ENCODE peak calls at places on chromosomes 1 and 21, in eight cellular contexts. R is spleen, O is brain microvascular endothelial cell, C is heart right ventricle, F is astrocyte of the spinal cord, W is tibial artery, P is cardiac muscle cell, Z is GM12865. A is an unnamed sample.

GRCh38 chr1:245599413-245600174 is 444.8 kb downstream of the KIF26B start:
- DNase-seq in R (no peak), O (peak; percentile 31), C (peak; percentile 22), F (peak; percentile 88), W (no peak), P (no peak), Z (peak; percentile 24), A (peak; percentile 97)

GRCh38 chr1:1433804-1434130 is 1.7 kb upstream of the VWA1 start:
- DNase-seq in R (no peak), O (no peak), C (no peak), F (peak; percentile 73), W (peak; percentile 64), P (no peak), Z (no peak), A (peak; percentile 55)

GRCh38 chr1:93301131-93301530 is 44.6 kb upstream of the DR1 start:
- DNase-seq in R (no peak), O (no peak), C (no peak), F (no peak), W (no peak), P (no peak), Z (no peak), A (no peak)

GRCh38 chr21:17514124-17514481 is 1.3 kb downstream of the CXADR start:
- DNase-seq in R (no peak), O (peak; percentile 14), C (no peak), F (peak; percentile 22), W (no peak), P (peak; percentile 10), Z (no peak), A (peak; percentile 41)

GRCh38 chr1:4057603-4058002 is 157.5 kb upstream of the C1orf174 start:
- DNase-seq in R (no peak), O (no peak), C (no peak), F (no peak), W (no peak), P (no peak), Z (no peak), A (no peak)

GRCh38 chr1:5938068-5938740 is 54.0 kb downstream of the NPHP4 start:
- DNase-seq in R (no peak), O (peak; percentile 83), C (no peak), F (peak; percentile 71), W (peak; percentile 58), P (no peak), Z (no peak), A (peak; percentile 42)

GRCh38 chr1:66401244-66401643 is 132.7 kb upstream of the SGIP1 start:
- DNase-seq in R (no peak), O (no peak), C (no peak), F (no peak), W (no peak), P (no peak), Z (peak; percentile 67), A (no peak)

GRCh38 chr1:42128499-42128898 is 24.7 kb upstream of the GUCA2B start:
- DNase-seq in R (no peak), O (no peak), C (no peak), F (no peak), W (no peak), P (no peak), Z (no peak), A (no peak)

GRCh38 chr1:111923766-111924165 is 65.7 kb downstream of the KCND3 start:
- DNase-seq in R (no peak), O (no peak), C (no peak), F (no peak), W (no peak), P (no peak), Z (no peak), A (no peak)

GRCh38 chr1:224245188-224245587 is 62.1 kb downstream of the DEGS1 start:
- DNase-seq in R (peak; percentile 92), O (peak; percentile 25), C (peak; percentile 60), F (peak; percentile 24), W (peak; percentile 69), P (no peak), Z (peak; percentile 47), A (peak; percentile 51)

GRCh38 chr1:6998267-6998666 is 213.0 kb downstream of the CAMTA1 start:
- DNase-seq in R (peak; percentile 31), O (no peak), C (no peak), F (no peak), W (no peak), P (peak; percentile 44), Z (no peak), A (no peak)

GRCh38 chr1:50735443-50735842 is 224.6 kb downstream of the FAF1 start:
- DNase-seq in R (no peak), O (no peak), C (no peak), F (peak; percentile 46), W (no peak), P (peak; percentile 7), Z (peak; percentile 31), A (peak; percentile 56)

GRCh38 chr21:41375875-41376274 is 14.0 kb downstream of the MX2 start:
- DNase-seq in R (no peak), O (no peak), C (no peak), F (no peak), W (no peak), P (no peak), Z (no peak), A (no peak)

GRCh38 chr1:16721871-16722641 is 18.3 kb upstream of the RNU1-4 start:
- DNase-seq in R (no peak), O (no peak), C (no peak), F (no peak), W (no peak), P (no peak), Z (peak; percentile 0), A (no peak)

GRCh38 chr1:30875916-30876315 is 32.6 kb downstream of the SDC3 start:
- DNase-seq in R (no peak), O (no peak), C (no peak), F (no peak), W (no peak), P (no peak), Z (no peak), A (no peak)

DNA sequence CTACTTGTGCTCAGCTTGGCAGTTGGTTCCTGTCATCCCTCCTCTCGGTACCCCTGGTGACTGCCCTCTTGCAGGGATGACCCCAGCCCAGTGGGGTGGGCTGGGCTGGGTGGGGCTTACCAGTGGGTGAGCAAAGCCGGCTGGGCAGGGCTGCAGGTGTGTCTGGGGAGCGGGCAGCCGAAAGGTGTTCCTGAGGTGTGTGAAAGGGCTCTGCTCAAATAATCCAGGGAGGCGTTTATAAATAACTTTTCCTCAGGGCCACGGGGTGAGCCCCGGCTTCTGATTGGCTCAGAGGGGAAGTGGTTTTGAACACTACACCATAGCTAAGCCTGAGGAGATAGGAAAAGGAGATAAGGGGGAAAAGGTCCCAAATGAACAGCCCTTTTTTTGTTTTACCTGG is at the start of gene SLC26A9:
- DNase-seq in R (no peak), O (no peak), C (no peak), F (no peak), W (no peak), P (no peak), Z (no peak), A (no peak)
- H3K4me3 ChIP-seq in R (no peak within 1 kb of the TSS), O (no peak within 1 kb of the TSS), C (no peak within 1 kb of the TSS), F (no peak within 1 kb of the TSS), W (no peak within 1 kb of the TSS), P (no peak within 1 kb of the TSS), Z (no peak within 1 kb of the TSS), A (no peak within 1 kb of the TSS)

GRCh38 chr1:36739703-36740289 is 257.1 kb upstream of the CSF3R start:
- DNase-seq in R (peak; percentile 10), O (no peak), C (no peak), F (no peak), W (peak; percentile 46), P (no peak), Z (no peak), A (no peak)

GRCh38 chr1:36735436-36735835 is 252.7 kb upstream of the CSF3R start:
- DNase-seq in R (no peak), O (no peak), C (no peak), F (no peak), W (peak; percentile 5), P (no peak), Z (no peak), A (no peak)

GRCh38 chr1:36735939-36736730 is 253.4 kb upstream of the CSF3R start:
- DNase-seq in R (no peak), O (no peak), C (no peak), F (no peak), W (peak; percentile 12), P (no peak), Z (no peak), A (no peak)

GRCh38 chr1:36738245-36738644 is 255.5 kb upstream of the CSF3R start:
- DNase-seq in R (no peak), O (no peak), C (no peak), F (no peak), W (peak; percentile 45), P (no peak), Z (no peak), A (no peak)

DNA sequence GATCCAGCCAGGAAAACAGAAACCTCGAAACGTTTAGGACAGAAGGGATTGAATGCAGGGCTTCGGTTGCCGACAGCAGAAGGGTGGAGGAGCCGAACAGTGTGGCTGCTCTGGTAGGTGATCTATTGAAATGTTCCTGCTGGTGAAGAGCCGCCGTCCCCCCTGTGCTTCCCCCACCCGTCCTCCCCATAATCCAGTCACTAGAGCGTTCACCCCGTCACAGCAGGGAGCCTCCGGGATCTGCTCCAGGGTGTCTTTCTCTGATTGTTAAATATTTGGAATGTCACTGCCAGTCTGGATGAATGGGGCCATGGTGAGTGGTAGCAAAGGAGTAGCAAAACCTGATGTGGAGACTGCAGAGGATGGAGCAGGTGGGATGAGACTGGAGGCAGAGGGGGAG is 255.1 kb upstream of the CSF3R start:
- DNase-seq in R (no peak), O (no peak), C (no peak), F (no peak), W (peak; percentile 16), P (no peak), Z (no peak), A (no peak)
- H3K4me3 ChIP-seq in R (no peak overlapping the region), O (no peak overlapping the region), C (no peak overlapping the region), F (no peak overlapping the region), W (no peak overlapping the region), P (no peak overlapping the region), Z (no peak overlapping the region), A (no peak overlapping the region)

GRCh38 chr1:235974616-235975015 is 90.3 kb downstream of the NID1 start:
- DNase-seq in R (no peak), O (no peak), C (no peak), F (no peak), W (no peak), P (no peak), Z (no peak), A (peak; percentile 58)

GRCh38 chr1:235971020-235971419 is 93.9 kb downstream of the NID1 start:
- DNase-seq in R (no peak), O (no peak), C (no peak), F (no peak), W (no peak), P (no peak), Z (no peak), A (no peak)

GRCh38 chr1:235968837-235969236 is 96.1 kb downstream of the NID1 start:
- DNase-seq in R (no peak), O (no peak), C (no peak), F (no peak), W (no peak), P (no peak), Z (no peak), A (no peak)

GRCh38 chr1:235971571-235972315 is 93.1 kb downstream of the NID1 start:
- DNase-seq in R (peak; percentile 95), O (peak; percentile 91), C (peak; percentile 86), F (peak; percentile 95), W (peak; percentile 99), P (peak; percentile 92), Z (peak; percentile 96), A (peak; percentile 96)

GRCh38 chr1:235972316-235973090 is 92.4 kb downstream of the NID1 start:
- DNase-seq in R (no peak), O (peak; percentile 83), C (no peak), F (peak; percentile 73), W (no peak), P (no peak), Z (peak; percentile 51), A (peak; percentile 85)
- H3K4me3 ChIP-seq in R (peak overlapping the region; percentile 31), O (peak overlapping the region; percentile 43), C (peak overlapping the region; percentile 49), F (peak overlapping the region; percentile 21), W (peak overlapping the region; percentile 49), P (peak overlapping the region; percentile 18), Z (peak overlapping the region; percentile 55), A (peak overlapping the region; percentile 15)

GRCh38 chr1:12196641-12197482 is 30.1 kb downstream of the TNFRSF1B start:
- DNase-seq in R (peak; percentile 91), O (no peak), C (no peak), F (no peak), W (peak; percentile 75), P (no peak), Z (no peak), A (no peak)
- H3K4me3 ChIP-seq in R (no peak overlapping the region), O (no peak overlapping the region), C (no peak overlapping the region), F (no peak overlapping the region), W (no peak overlapping the region), P (no peak overlapping the region), Z (no peak overlapping the region), A (no peak overlapping the region)